ENCODE peak calls at places on chromosomes 11 and 22, in seven cellular contexts. One of them, this sample, is unnamed.
A peak's percentile ranks its signal among the peaks of the same experiment; 100 is the strongest.

GRCh38 chr11:116507849-116508695 is 264.7 kb downstream of the BUD13 start:
- DNase-seq in NB4: no peak
- DNase-seq in AG09309: no peak
- DNase-seq in PC-9: no peak
- DNase-seq in GM12865: no peak
- DNase-seq in endothelial cell of umbilical vein: no peak
- DNase-seq in fibroblast of lung: no peak
- DNase-seq in this sample: no peak

GRCh38 chr22:30408388-30409101 is 11.7 kb downstream of the SEC14L2 start:
- DNase-seq in NB4: peak; percentile 72
- DNase-seq in AG09309: peak; percentile 33
- DNase-seq in PC-9: peak; percentile 94
- DNase-seq in GM12865: no peak
- DNase-seq in endothelial cell of umbilical vein: peak; percentile 50
- DNase-seq in fibroblast of lung: peak; percentile 26
- DNase-seq in this sample: no peak

GRCh38 chr11:1637628-1638027 is 8.1 kb downstream of the KRTAP5-5 start:
- DNase-seq in NB4: no peak
- DNase-seq in AG09309: no peak
- DNase-seq in PC-9: no peak
- DNase-seq in GM12865: no peak
- DNase-seq in endothelial cell of umbilical vein: no peak
- DNase-seq in fibroblast of lung: no peak
- DNase-seq in this sample: no peak

GRCh38 chr22:45207981-45208664 is 32.6 kb downstream of the KIAA0930 start:
- DNase-seq in NB4: no peak
- DNase-seq in AG09309: no peak
- DNase-seq in PC-9: no peak
- DNase-seq in GM12865: no peak
- DNase-seq in endothelial cell of umbilical vein: no peak
- DNase-seq in fibroblast of lung: peak; percentile 65
- DNase-seq in this sample: no peak

GRCh38 chr22:46465348-46465725 is 72.1 kb downstream of the CELSR1 start:
- DNase-seq in NB4: no peak
- DNase-seq in AG09309: no peak
- DNase-seq in PC-9: peak; percentile 16
- DNase-seq in GM12865: no peak
- DNase-seq in endothelial cell of umbilical vein: no peak
- DNase-seq in fibroblast of lung: no peak
- DNase-seq in this sample: no peak

GRCh38 chr22:45334068-45334467 is 24.3 kb downstream of the FAM118A start:
- DNase-seq in NB4: no peak
- DNase-seq in AG09309: peak; percentile 8
- DNase-seq in PC-9: no peak
- DNase-seq in GM12865: no peak
- DNase-seq in endothelial cell of umbilical vein: no peak
- DNase-seq in fibroblast of lung: no peak
- DNase-seq in this sample: no peak

GRCh38 chr11:57649826-57650738 is at the start of gene YPEL4:
- DNase-seq in NB4: peak; percentile 57
- DNase-seq in AG09309: no peak
- DNase-seq in PC-9: no peak
- DNase-seq in GM12865: no peak
- DNase-seq in endothelial cell of umbilical vein: peak; percentile 67
- DNase-seq in fibroblast of lung: peak; percentile 81
- DNase-seq in this sample: peak; percentile 49

GRCh38 chr11:836700-837099 is 3.9 kb downstream of the CD151 start:
- DNase-seq in NB4: no peak
- DNase-seq in AG09309: no peak
- DNase-seq in PC-9: no peak
- DNase-seq in GM12865: no peak
- DNase-seq in endothelial cell of umbilical vein: no peak
- DNase-seq in fibroblast of lung: no peak
- DNase-seq in this sample: no peak

GRCh38 chr11:121575250-121575962 is 122.6 kb upstream of the SORL1-AS1 start:
- DNase-seq in NB4: peak; percentile 94
- DNase-seq in AG09309: peak; percentile 64
- DNase-seq in PC-9: no peak
- DNase-seq in GM12865: peak; percentile 75
- DNase-seq in endothelial cell of umbilical vein: no peak
- DNase-seq in fibroblast of lung: peak; percentile 89
- DNase-seq in this sample: no peak

GRCh38 chr22:46070722-46071450 is 79.4 kb upstream of the PPARA start:
- DNase-seq in NB4: peak; percentile 77
- DNase-seq in AG09309: no peak
- DNase-seq in PC-9: no peak
- DNase-seq in GM12865: peak; percentile 78
- DNase-seq in endothelial cell of umbilical vein: peak; percentile 57
- DNase-seq in fibroblast of lung: peak; percentile 59
- DNase-seq in this sample: peak; percentile 81

GRCh38 chr11:46338988-46339666 is 8.1 kb upstream of the DGKZ start:
- DNase-seq in NB4: no peak
- DNase-seq in AG09309: no peak
- DNase-seq in PC-9: peak; percentile 81
- DNase-seq in GM12865: no peak
- DNase-seq in endothelial cell of umbilical vein: no peak
- DNase-seq in fibroblast of lung: no peak
- DNase-seq in this sample: no peak

GRCh38 chr11:614583-615452 is 932 bp downstream of the IRF7 start:
- DNase-seq in NB4: no peak
- DNase-seq in AG09309: no peak
- DNase-seq in PC-9: no peak
- DNase-seq in GM12865: no peak
- DNase-seq in endothelial cell of umbilical vein: no peak
- DNase-seq in fibroblast of lung: no peak
- DNase-seq in this sample: no peak

GRCh38 chr11:39992550-39992949 is 1466.9 kb downstream of the LRRC4C start:
- DNase-seq in NB4: no peak
- DNase-seq in AG09309: no peak
- DNase-seq in PC-9: no peak
- DNase-seq in GM12865: no peak
- DNase-seq in endothelial cell of umbilical vein: no peak
- DNase-seq in fibroblast of lung: no peak
- DNase-seq in this sample: no peak

GRCh38 chr11:10386861-10387208 is 68.2 kb upstream of the AMPD3 start:
- DNase-seq in NB4: no peak
- DNase-seq in AG09309: no peak
- DNase-seq in PC-9: no peak
- DNase-seq in GM12865: no peak
- DNase-seq in endothelial cell of umbilical vein: no peak
- DNase-seq in fibroblast of lung: no peak
- DNase-seq in this sample: no peak

GRCh38 chr22:48693377-48694135 is 1134.1 kb downstream of the BRD1 start:
- DNase-seq in NB4: peak; percentile 23
- DNase-seq in AG09309: no peak
- DNase-seq in PC-9: no peak
- DNase-seq in GM12865: no peak
- DNase-seq in endothelial cell of umbilical vein: no peak
- DNase-seq in fibroblast of lung: no peak
- DNase-seq in this sample: no peak

GRCh38 chr22:48692734-48693376 is 1134.8 kb downstream of the BRD1 start:
- DNase-seq in NB4: no peak
- DNase-seq in AG09309: no peak
- DNase-seq in PC-9: no peak
- DNase-seq in GM12865: no peak
- DNase-seq in endothelial cell of umbilical vein: no peak
- DNase-seq in fibroblast of lung: no peak
- DNase-seq in this sample: no peak

GRCh38 chr22:48695731-48696305 is 1131.9 kb downstream of the BRD1 start:
- DNase-seq in NB4: no peak
- DNase-seq in AG09309: no peak
- DNase-seq in PC-9: no peak
- DNase-seq in GM12865: no peak
- DNase-seq in endothelial cell of umbilical vein: no peak
- DNase-seq in fibroblast of lung: no peak
- DNase-seq in this sample: no peak

GRCh38 chr22:48695251-48695650 is 1132.4 kb downstream of the BRD1 start:
- DNase-seq in NB4: no peak
- DNase-seq in AG09309: no peak
- DNase-seq in PC-9: no peak
- DNase-seq in GM12865: no peak
- DNase-seq in endothelial cell of umbilical vein: no peak
- DNase-seq in fibroblast of lung: no peak
- DNase-seq in this sample: no peak

GRCh38 chr22:48694296-48694883 is 1133.3 kb downstream of the BRD1 start:
- DNase-seq in NB4: no peak
- DNase-seq in AG09309: no peak
- DNase-seq in PC-9: no peak
- DNase-seq in GM12865: no peak
- DNase-seq in endothelial cell of umbilical vein: no peak
- DNase-seq in fibroblast of lung: no peak
- DNase-seq in this sample: no peak
- TF ChIP-seq CTCF in NB4: no peak
- TF ChIP-seq CTCF in AG09309: no peak
- TF ChIP-seq CTCF in PC-9: no peak
- TF ChIP-seq CTCF in GM12865: no peak
- TF ChIP-seq CTCF in endothelial cell of umbilical vein: no peak
- TF ChIP-seq CTCF in fibroblast of lung: no peak
- TF ChIP-seq CTCF in this sample: no peak

DNA sequence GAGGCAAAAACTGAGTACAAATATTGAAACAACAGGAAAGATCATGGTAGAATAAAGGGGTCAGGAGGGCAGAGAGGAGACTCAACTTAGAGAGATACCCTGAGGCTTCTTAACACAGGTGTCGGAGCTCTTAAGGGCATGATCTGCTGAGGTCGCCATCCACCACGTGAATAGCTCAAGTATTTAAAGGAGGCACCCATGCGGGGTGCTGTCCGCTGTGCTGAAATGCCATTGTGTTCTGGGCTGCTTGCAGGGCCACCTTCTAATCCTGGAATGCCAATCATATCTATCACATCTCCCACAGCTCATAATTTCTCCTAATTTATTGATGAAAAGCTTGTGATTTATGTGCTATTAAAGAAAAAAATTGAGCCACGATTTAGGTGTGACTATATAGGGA is 90.2 kb downstream of the SEZ6L start:
- DNase-seq in NB4: peak; percentile 59
- DNase-seq in AG09309: no peak
- DNase-seq in PC-9: no peak
- DNase-seq in GM12865: peak; percentile 32
- DNase-seq in endothelial cell of umbilical vein: peak; percentile 14
- DNase-seq in fibroblast of lung: no peak
- DNase-seq in this sample: no peak
- TF ChIP-seq CTCF in NB4: no peak
- TF ChIP-seq CTCF in AG09309: no peak
- TF ChIP-seq CTCF in PC-9: no peak
- TF ChIP-seq CTCF in GM12865: no peak
- TF ChIP-seq CTCF in endothelial cell of umbilical vein: no peak
- TF ChIP-seq CTCF in fibroblast of lung: no peak
- TF ChIP-seq CTCF in this sample: no peak

GRCh38 chr11:66335531-66336233 is 552 bp downstream of the RIN1 start:
- DNase-seq in NB4: peak; percentile 87
- DNase-seq in AG09309: no peak
- DNase-seq in PC-9: peak; percentile 49
- DNase-seq in GM12865: no peak
- DNase-seq in endothelial cell of umbilical vein: peak; percentile 53
- DNase-seq in fibroblast of lung: peak; percentile 62
- DNase-seq in this sample: no peak

GRCh38 chr11:66338276-66339162 is 2.3 kb upstream of the RIN1 start:
- DNase-seq in NB4: peak; percentile 45
- DNase-seq in AG09309: no peak
- DNase-seq in PC-9: no peak
- DNase-seq in GM12865: no peak
- DNase-seq in endothelial cell of umbilical vein: no peak
- DNase-seq in fibroblast of lung: no peak
- DNase-seq in this sample: no peak

GRCh38 chr11:66337103-66337899 is 1.1 kb upstream of the RIN1 start:
- DNase-seq in NB4: no peak
- DNase-seq in AG09309: no peak
- DNase-seq in PC-9: no peak
- DNase-seq in GM12865: no peak
- DNase-seq in endothelial cell of umbilical vein: no peak
- DNase-seq in fibroblast of lung: peak; percentile 30
- DNase-seq in this sample: no peak

GRCh38 chr11:66334605-66335442 is 1.4 kb downstream of the RIN1 start:
- DNase-seq in NB4: peak; percentile 92
- DNase-seq in AG09309: no peak
- DNase-seq in PC-9: no peak
- DNase-seq in GM12865: no peak
- DNase-seq in endothelial cell of umbilical vein: no peak
- DNase-seq in fibroblast of lung: no peak
- DNase-seq in this sample: no peak

GRCh38 chr11:66336234-66337102 is at the start of gene RIN1:
- DNase-seq in NB4: peak; percentile 99
- DNase-seq in AG09309: peak; percentile 95
- DNase-seq in PC-9: peak; percentile 92
- DNase-seq in GM12865: peak; percentile 89
- DNase-seq in endothelial cell of umbilical vein: peak; percentile 85
- DNase-seq in fibroblast of lung: peak; percentile 98
- DNase-seq in this sample: peak; percentile 87
- TF ChIP-seq CTCF in NB4: peak; percentile 29
- TF ChIP-seq CTCF in AG09309: peak; percentile 31
- TF ChIP-seq CTCF in PC-9: peak; percentile 52
- TF ChIP-seq CTCF in GM12865: no peak
- TF ChIP-seq CTCF in endothelial cell of umbilical vein: peak; percentile 3
- TF ChIP-seq CTCF in fibroblast of lung: no peak
- TF ChIP-seq CTCF in this sample: peak; percentile 42

DNA sequence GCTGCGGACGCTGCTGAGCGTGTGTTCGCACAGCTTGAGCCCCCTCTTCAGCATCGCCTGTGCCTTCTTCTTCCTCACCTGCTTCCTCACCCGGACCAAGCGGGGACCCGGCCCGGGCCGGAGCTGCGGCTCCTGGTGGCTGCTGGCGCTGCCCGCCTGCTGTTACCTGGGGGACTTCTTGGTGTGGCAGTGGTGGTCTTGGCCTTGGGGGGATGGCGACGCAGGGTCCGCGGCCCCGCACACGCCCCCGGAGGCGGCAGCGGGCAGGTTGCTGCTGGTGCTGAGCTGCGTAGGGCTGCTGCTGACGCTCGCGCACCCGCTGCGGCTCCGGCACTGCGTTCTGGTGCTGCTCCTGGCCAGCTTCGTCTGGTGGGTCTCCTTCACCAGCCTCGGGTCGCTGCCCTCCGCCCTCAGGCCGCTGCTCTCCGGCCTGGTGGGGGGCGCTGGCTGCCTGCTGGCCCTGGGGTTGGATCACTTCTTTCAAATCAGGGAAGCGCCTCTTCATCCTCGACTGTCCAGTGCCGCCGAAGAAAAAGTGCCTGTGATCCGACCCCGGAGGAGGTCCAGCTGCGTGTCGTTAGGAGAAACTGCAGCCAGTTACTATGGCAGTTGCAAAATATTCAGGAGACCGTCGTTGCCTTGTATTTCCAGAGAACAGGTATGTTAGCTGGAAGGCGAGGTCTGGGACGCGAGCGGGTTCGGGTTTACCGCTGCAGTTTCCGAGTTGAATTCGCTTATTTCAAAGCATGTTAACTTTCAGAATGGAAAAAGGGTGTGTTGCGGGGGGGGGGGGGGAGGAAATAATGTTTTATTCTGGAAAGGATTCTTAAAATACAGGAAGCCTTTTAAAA is 1.0 kb downstream of the PDE3B start:
- DNase-seq in NB4: peak; percentile 55
- DNase-seq in AG09309: no peak
- DNase-seq in PC-9: no peak
- DNase-seq in GM12865: peak; percentile 52
- DNase-seq in endothelial cell of umbilical vein: peak; percentile 38
- DNase-seq in fibroblast of lung: peak; percentile 31
- DNase-seq in this sample: no peak
- TF ChIP-seq CTCF in NB4: no peak
- TF ChIP-seq CTCF in AG09309: no peak
- TF ChIP-seq CTCF in PC-9: no peak
- TF ChIP-seq CTCF in GM12865: peak; percentile 14
- TF ChIP-seq CTCF in endothelial cell of umbilical vein: no peak
- TF ChIP-seq CTCF in fibroblast of lung: peak; percentile 28
- TF ChIP-seq CTCF in this sample: no peak